ENCODE peak calls at places on chromosomes 6 and 20, in ten cellular contexts. T is neural progenitor cell, O is foreskin fibroblast, U is psoas muscle, F is heart right ventricle, V is GM20000, Z is OCI-LY7, L is AG09319, G is nephron progenitor cell, P is endothelial cell. S is an unnamed sample.

GRCh38 chr6:43950206-43950605 is 177.0 kb downstream of the MRPL14 start:
- DNase-seq in T (no peak), O (no peak), U (no peak), F (no peak), V (no peak), Z (no peak), L (no peak), G (no peak), P (no peak), S (no peak)

GRCh38 chr6:167839343-167839742 is 12.6 kb downstream of the AFDN start:
- DNase-seq in T (no peak), O (no peak), U (no peak), F (no peak), V (no peak), Z (no peak), L (no peak), G (no peak), P (no peak), S (no peak)

GRCh38 chr6:156687875-156688549 is 89.2 kb upstream of the ARID1B start:
- DNase-seq in T (peak), O (peak), U (no peak), F (peak), V (peak), Z (peak), L (no peak), G (peak), P (peak), S (peak)

GRCh38 chr6:20354366-20354765 is 47.3 kb upstream of the E2F3 start:
- DNase-seq in T (no peak), O (no peak), U (no peak), F (no peak), V (no peak), Z (no peak), L (no peak), G (no peak), P (no peak), S (no peak)

GRCh38 chr6:42774201-42774600 is 7.7 kb upstream of the BICRAL start:
- DNase-seq in T (no peak), O (no peak), U (no peak), F (no peak), V (no peak), Z (no peak), L (no peak), G (no peak), P (no peak), S (no peak)

GRCh38 chr20:43820742-43821330 is 93.8 kb upstream of the TOX2 start:
- DNase-seq in T (no peak), O (no peak), U (no peak), F (no peak), V (no peak), Z (no peak), L (no peak), G (no peak), P (no peak), S (no peak)

GRCh38 chr20:1364106-1364505 is 28.7 kb downstream of the FKBP1A start:
- DNase-seq in T (no peak), O (no peak), U (no peak), F (no peak), V (no peak), Z (no peak), L (no peak), G (no peak), P (no peak), S (no peak)

GRCh38 chr6:10419749-10420545 is 5.1 kb upstream of the TFAP2A start:
- DNase-seq in T (no peak), O (no peak), U (no peak), F (no peak), V (no peak), Z (no peak), L (no peak), G (no peak), P (no peak), S (no peak)

GRCh38 chr20:19885981-19886665 is 128.1 kb downstream of the RIN2 start:
- DNase-seq in T (no peak), O (no peak), U (peak), F (peak), V (no peak), Z (no peak), L (no peak), G (no peak), P (peak), S (peak)

GRCh38 chr20:19885576-19885956 is 127.5 kb downstream of the RIN2 start:
- DNase-seq in T (no peak), O (no peak), U (no peak), F (no peak), V (no peak), Z (no peak), L (no peak), G (no peak), P (no peak), S (no peak)

GRCh38 chr20:19888269-19888669 is 128.9 kb upstream of the NAA20 start:
- DNase-seq in T (no peak), O (no peak), U (peak), F (no peak), V (no peak), Z (no peak), L (no peak), G (peak), P (no peak), S (no peak)

GRCh38 chr20:19887566-19888268 is 129.4 kb upstream of the NAA20 start:
- DNase-seq in T (no peak), O (no peak), U (no peak), F (no peak), V (no peak), Z (no peak), L (no peak), G (no peak), P (no peak), S (no peak)

DNA sequence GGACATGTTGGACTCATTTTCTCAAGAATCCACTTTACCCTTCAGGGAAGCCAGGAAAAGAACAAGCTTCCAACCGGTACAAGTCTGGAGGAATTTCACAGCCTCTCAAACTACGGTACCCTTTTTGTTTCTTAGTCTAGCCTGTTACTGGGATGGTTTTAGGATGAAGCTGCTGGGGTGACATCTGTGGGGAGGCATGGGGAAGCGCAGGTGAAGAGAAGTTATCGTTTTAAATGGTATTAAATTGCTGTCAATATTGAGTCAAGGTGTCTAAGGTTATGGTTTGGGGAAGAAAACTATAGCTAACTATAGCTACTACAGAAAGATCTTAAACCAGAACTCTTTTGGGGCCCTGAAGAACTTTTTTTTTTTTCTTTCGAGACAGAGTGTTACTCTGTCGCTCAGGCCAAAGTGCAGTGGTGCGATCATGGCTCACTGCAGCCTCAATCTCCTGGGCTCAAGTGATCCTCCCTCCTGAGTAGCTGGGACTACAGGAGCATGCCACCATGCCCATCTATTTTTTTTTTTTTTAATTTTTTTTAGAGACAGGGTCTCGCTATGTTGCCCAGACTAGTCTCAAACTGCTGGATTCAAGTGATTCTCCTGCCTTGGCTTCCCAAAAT is 128.7 kb downstream of the RIN2 start:
- DNase-seq in T (peak), O (no peak), U (no peak), F (no peak), V (no peak), Z (no peak), L (no peak), G (no peak), P (no peak), S (peak)
- TF ChIP-seq CTCF in T (peak), O (peak), U (no peak), F (peak), V (no peak), Z (no peak), L (peak), G (no peak), P (no peak), S (peak)

GRCh38 chr6:134950482-134950881 is 581 bp upstream of the ALDH8A1 start:
- DNase-seq in T (no peak), O (no peak), U (no peak), F (no peak), V (no peak), Z (peak), L (no peak), G (no peak), P (no peak), S (no peak)
- TF ChIP-seq CTCF in T (no peak), O (no peak), U (no peak), F (no peak), V (no peak), Z (peak), L (no peak), G (no peak), P (no peak), S (no peak)

GRCh38 chr6:132832891-132833290 is 18.5 kb downstream of the RPS12 start:
- DNase-seq in T (no peak), O (no peak), U (no peak), F (no peak), V (no peak), Z (no peak), L (no peak), G (no peak), P (no peak), S (no peak)

GRCh38 chr6:132830236-132830799 is 15.9 kb downstream of the RPS12 start:
- DNase-seq in T (peak), O (no peak), U (no peak), F (no peak), V (no peak), Z (peak), L (no peak), G (no peak), P (no peak), S (no peak)
- TF ChIP-seq CTCF in T (peak), O (peak), U (peak), F (peak), V (peak), Z (peak), L (peak), G (peak), P (peak), S (peak)

DNA sequence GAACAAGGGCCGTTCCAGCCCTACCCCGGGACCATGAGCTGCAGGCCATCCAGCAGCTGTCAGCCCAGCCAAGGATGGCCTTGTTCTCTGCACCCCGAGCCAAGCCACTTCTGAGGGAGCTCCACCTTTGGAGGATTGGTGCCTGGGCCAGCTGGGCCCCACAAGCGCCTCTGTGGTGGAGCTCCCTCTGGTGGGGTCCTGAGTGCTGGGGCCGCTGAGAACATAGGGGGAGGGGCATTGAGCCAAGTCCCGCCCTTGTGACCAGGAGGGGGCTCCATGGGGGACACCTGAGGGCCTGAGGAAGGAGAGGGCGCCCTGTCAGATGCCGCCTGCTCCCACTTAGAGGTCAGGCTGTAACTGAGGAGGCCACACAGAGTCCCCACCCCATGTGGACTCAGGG is 43.2 kb downstream of the YTHDF1 start:
- DNase-seq in T (no peak), O (no peak), U (no peak), F (no peak), V (peak), Z (peak), L (no peak), G (no peak), P (peak), S (no peak)
- TF ChIP-seq CTCF in T (peak), O (peak), U (no peak), F (no peak), V (no peak), Z (peak), L (no peak), G (no peak), P (no peak), S (peak)

GRCh38 chr20:57388953-57389694 is 2.1 kb upstream of the RBM38 start:
- DNase-seq in T (peak), O (peak), U (peak), F (peak), V (peak), Z (peak), L (peak), G (peak), P (peak), S (no peak)
- TF ChIP-seq CTCF in T (peak), O (peak), U (peak), F (peak), V (peak), Z (peak), L (peak), G (no peak), P (peak), S (peak)

DNA sequence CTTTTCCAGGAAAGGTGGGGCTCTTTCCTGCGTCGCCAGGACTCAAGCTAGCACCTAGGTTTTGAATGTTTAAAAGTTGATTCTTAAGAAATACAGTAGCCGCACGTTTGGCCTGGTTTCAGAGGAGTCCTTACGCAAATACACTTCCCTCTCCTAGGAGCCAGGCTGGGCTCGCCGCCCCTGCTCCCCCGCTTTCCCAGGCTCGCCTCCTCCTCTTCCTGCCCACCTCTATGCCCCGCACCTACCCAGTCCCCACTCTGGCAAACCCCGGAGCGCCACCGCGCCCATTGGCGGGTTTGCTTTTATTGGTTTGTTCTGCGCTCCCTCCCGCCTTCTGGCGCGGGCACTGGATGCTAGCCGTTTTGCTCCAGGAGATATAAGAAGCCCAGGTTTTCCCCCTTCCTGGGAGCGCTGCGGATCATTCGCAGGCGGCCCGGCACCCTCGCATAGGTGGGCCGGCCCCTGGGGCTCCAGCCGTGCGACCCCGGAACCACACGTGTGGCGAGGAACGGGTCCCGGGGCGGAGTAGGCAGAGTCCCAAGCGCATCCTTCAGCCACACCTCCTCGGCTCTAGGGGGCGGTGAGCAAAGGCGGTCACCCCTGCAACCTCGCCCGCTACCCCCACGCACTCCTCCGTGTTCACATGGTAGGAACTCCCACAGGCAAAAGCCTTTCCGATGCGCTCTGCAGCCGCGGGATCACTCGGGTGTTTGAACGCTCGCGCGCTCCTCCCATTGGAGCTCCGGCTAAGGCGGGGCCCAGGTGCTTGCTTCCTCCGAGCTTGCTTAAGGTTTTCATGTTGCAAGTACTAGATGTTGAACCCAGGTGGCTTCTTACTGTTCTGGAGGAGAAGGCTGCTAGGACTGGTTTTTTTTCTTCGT is 119.0 kb downstream of the RTN4IP1 start:
- DNase-seq in T (peak), O (no peak), U (peak), F (peak), V (peak), Z (peak), L (no peak), G (peak), P (peak), S (no peak)
- TF ChIP-seq CTCF in T (peak), O (no peak), U (no peak), F (no peak), V (peak), Z (peak), L (no peak), G (peak), P (no peak), S (peak)

GRCh38 chr6:25942561-25943147 is 12.2 kb upstream of the SLC17A2 start:
- DNase-seq in T (peak), O (peak), U (no peak), F (no peak), V (peak), Z (peak), L (no peak), G (no peak), P (no peak), S (peak)
- TF ChIP-seq CTCF in T (peak), O (peak), U (peak), F (peak), V (peak), Z (peak), L (peak), G (peak), P (no peak), S (peak)

S was measured in HFFc6.